ENCODE peak calls at places on chromosomes 16 and 17, in six cellular contexts. K is K562, F is A549, W is endothelial cell of umbilical vein, S is GM12878, A is HepG2. D is an unnamed sample.

GRCh38 chr16:27378871-27379580 is 22.9 kb upstream of the IL21R start:
- DNase-seq in F (no peak), A (no peak), W (no peak), K (no peak), S (no peak), D (peak)

GRCh38 chr17:76714822-76715461 is 4.2 kb upstream of the MXRA7 start:
- DNase-seq in K (no peak), W (peak), S (no peak), A (no peak), F (peak), D (peak)

GRCh38 chr16:75099738-75100615 is 16.6 kb downstream of the LDHD start:
- DNase-seq in W (peak), A (no peak), F (no peak), S (no peak), K (no peak), D (peak)

GRCh38 chr16:56277040-56277439 is 85.8 kb downstream of the GNAO1 start:
- DNase-seq in W (no peak), A (peak), K (no peak), F (peak), S (no peak), D (no peak)

GRCh38 chr17:51706098-51706497 is 445.8 kb downstream of the UTP18 start:
- DNase-seq in W (no peak), S (no peak), A (no peak), K (no peak), F (no peak), D (no peak)

GRCh38 chr16:69720822-69721430 is 5.4 kb downstream of the NQO1 start:
- DNase-seq in F (no peak), K (no peak), A (no peak), S (no peak), W (no peak), D (no peak)

GRCh38 chr17:46822388-46822921 is 4.0 kb upstream of the WNT3 start:
- DNase-seq in W (no peak), K (peak), S (no peak), A (no peak), F (no peak), D (peak)

GRCh38 chr16:2973081-2973480 is 3.9 kb downstream of the PAQR4 start:
- DNase-seq in W (no peak), S (no peak), A (no peak), F (no peak), K (no peak), D (no peak)

GRCh38 chr17:46139365-46140210 is 53.6 kb downstream of the KANSL1 start:
- DNase-seq in S (no peak), K (no peak), A (no peak), W (no peak), F (no peak), D (peak)

GRCh38 chr16:31181102-31181830 is 1.3 kb downstream of the FUS start:
- DNase-seq in W (peak), K (peak), F (no peak), S (no peak), A (no peak), D (peak)

GRCh38 chr16:69566437-69567030 is 768 bp downstream of the NFAT5 start:
- DNase-seq in F (peak), S (no peak), A (peak), W (peak), K (peak), D (peak)

GRCh38 chr17:77959216-77959925 is 868 bp downstream of the TNRC6C start:
- DNase-seq in K (peak), F (no peak), A (no peak), W (no peak), S (no peak), D (peak)

GRCh38 chr17:1683489-1683888 is 1.2 kb downstream of the PRPF8 start:
- DNase-seq in W (no peak), F (no peak), S (no peak), K (no peak), A (no peak), D (peak)

GRCh38 chr16:69417537-69418199 is 6.8 kb upstream of the CYB5B start:
- DNase-seq in W (peak), F (peak), K (no peak), S (no peak), A (peak), D (no peak)

GRCh38 chr17:48055531-48056245 is 7.5 kb downstream of the NFE2L1 start:
- DNase-seq in W (no peak), A (no peak), S (peak), K (no peak), F (peak), D (peak)

GRCh38 chr17:78780852-78781338 is 1.2 kb downstream of the CYTH1 start:
- DNase-seq in W (no peak), K (no peak), A (no peak), S (no peak), F (no peak), D (no peak)

GRCh38 chr16:85851034-85851780 is 47.8 kb upstream of the IRF8 start:
- DNase-seq in S (no peak), K (no peak), F (no peak), A (no peak), W (no peak), D (no peak)

GRCh38 chr17:8896087-8896486 is 28.6 kb upstream of the PIK3R6 start:
- DNase-seq in S (no peak), A (no peak), K (no peak), F (no peak), W (no peak), D (no peak)

GRCh38 chr16:11586375-11586855 is 304 bp downstream of the LITAF start:
- DNase-seq in W (no peak), K (no peak), F (no peak), S (no peak), A (no peak), D (no peak)

GRCh38 chr16:89984215-89984614 is 35.0 kb downstream of the DBNDD1 start:
- DNase-seq in S (no peak), W (no peak), K (no peak), A (no peak), F (no peak), D (no peak)

GRCh38 chr16:57512296-57513001 is 23.9 kb downstream of the CCDC102A start:
- DNase-seq in S (no peak), F (no peak), K (no peak), A (no peak), W (no peak), D (no peak)

GRCh38 chr16:23726710-23727109 is 13.7 kb upstream of the ERN2 start:
- DNase-seq in S (no peak), W (no peak), A (no peak), K (no peak), F (no peak), D (no peak)

GRCh38 chr17:79728908-79729471 is 1.8 kb upstream of the ENPP7 start:
- DNase-seq in K (peak), F (no peak), S (no peak), W (no peak), A (no peak), D (no peak)

GRCh38 chr17:2151634-2152033 is 96.7 kb downstream of the HIC1 start:
- DNase-seq in K (no peak), S (no peak), W (no peak), A (no peak), F (no peak), D (no peak)

GRCh38 chr17:53749178-53749577 is 73.5 kb upstream of the KIF2B start:
- DNase-seq in W (no peak), S (no peak), K (peak), F (no peak), A (no peak), D (peak)

GRCh38 chr16:90077757-90078593 is 844 bp upstream of the PRDM7 start:
- DNase-seq in K (peak), A (no peak), W (peak), S (no peak), F (peak), D (peak)

GRCh38 chr16:69097425-69097824 is 8.0 kb upstream of the HAS3 start:
- DNase-seq in W (no peak), S (no peak), A (no peak), F (no peak), K (no peak), D (no peak)

GRCh38 chr17:44940321-44940720 is 7.3 kb downstream of the KIF18B start:
- DNase-seq in K (no peak), S (no peak), W (no peak), A (peak), F (peak), D (no peak)

GRCh38 chr17:27290916-27291598 is 2.9 kb upstream of the WSB1 start:
- DNase-seq in F (no peak), S (no peak), A (peak), W (no peak), K (no peak), D (no peak)

GRCh38 chr16:88754109-88754911 is 30.7 kb downstream of the PIEZO1 start:
- DNase-seq in S (no peak), W (no peak), A (no peak), K (no peak), F (no peak), D (no peak)

GRCh38 chr17:8961861-8962260 is 3.6 kb downstream of the PIK3R5 start:
- DNase-seq in A (no peak), K (no peak), W (no peak), S (no peak), F (no peak), D (no peak)

GRCh38 chr17:38958756-38959155 is 8.4 kb downstream of the FBXO47 start:
- DNase-seq in K (no peak), W (no peak), S (no peak), F (no peak), A (no peak), D (no peak)

GRCh38 chr16:57601801-57602478 is 26.5 kb upstream of the ADGRG1 start:
- DNase-seq in W (no peak), F (no peak), S (peak), A (no peak), K (peak), D (peak)

GRCh38 chr16:20903116-20903888 is 2.7 kb downstream of the LYRM1 start:
- DNase-seq in F (no peak), S (no peak), A (no peak), K (no peak), W (peak), D (peak)

GRCh38 chr17:82696916-82697807 is 1.3 kb downstream of the RAB40B start:
- DNase-seq in F (no peak), S (no peak), W (no peak), K (no peak), A (no peak), D (no peak)

GRCh38 chr16:30875881-30876791 is 17.7 kb downstream of the BCL7C start:
- DNase-seq in A (no peak), F (no peak), S (peak), K (no peak), W (no peak), D (peak)

GRCh38 chr17:48503747-48504146 is 27.1 kb downstream of the HOXB1 start:
- DNase-seq in F (no peak), S (no peak), K (no peak), W (no peak), A (no peak), D (no peak)

GRCh38 chr16:79838860-79839259 is 238.3 kb upstream of the MAF start:
- DNase-seq in S (no peak), A (no peak), K (no peak), F (no peak), W (no peak), D (no peak)

GRCh38 chr16:30786115-30786935 is 680 bp downstream of the ZNF629 start:
- DNase-seq in F (peak), S (no peak), A (peak), W (peak), K (peak), D (peak)

DNA sequence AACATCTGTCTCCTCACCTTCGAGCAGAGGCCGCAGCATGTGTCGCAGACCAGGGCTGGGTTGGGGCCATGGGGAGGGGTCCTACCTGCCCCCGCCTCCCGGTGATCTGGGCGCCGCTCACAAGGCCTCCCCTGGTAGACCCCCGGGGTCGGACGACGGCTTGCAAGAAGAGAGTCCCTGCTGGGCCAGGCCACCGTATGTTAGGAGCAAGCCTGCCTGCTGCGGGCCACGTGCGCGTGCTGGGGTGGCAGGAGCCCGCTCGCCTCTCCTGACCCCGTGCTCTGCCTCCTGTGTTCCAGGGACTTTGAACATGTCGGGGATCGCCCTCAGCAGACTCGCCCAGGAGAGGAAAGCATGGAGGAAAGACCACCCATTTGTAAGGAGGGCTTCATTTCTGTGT is 4.3 kb downstream of the UBE2I start:
- DNase-seq in S (no peak), F (no peak), A (no peak), W (no peak), K (no peak), D (no peak)
- TF ChIP-seq POLR2A in S (peak), F (no peak), A (no peak), W (no peak), K (no peak), D (no peak)

GRCh38 chr17:75270966-75271232 is at the start of gene MIF4GD:
- DNase-seq in F (no peak), K (no peak), A (no peak), W (no peak), S (no peak), D (no peak)

GRCh38 chr17:75270218-75270965 is 639 bp downstream of the MIF4GD start:
- DNase-seq in S (no peak), W (peak), K (peak), F (peak), A (peak), D (peak)

GRCh38 chr17:75272848-75273184 is 1.8 kb upstream of the MIF4GD start:
- DNase-seq in A (no peak), F (no peak), W (no peak), S (no peak), K (peak), D (no peak)

GRCh38 chr17:75271233-75271954 is 363 bp upstream of the MIF4GD start:
- DNase-seq in K (peak), S (no peak), F (peak), A (peak), W (peak), D (peak)

GRCh38 chr17:75271955-75272847 is 1.2 kb upstream of the MIF4GD start:
- DNase-seq in A (no peak), W (no peak), F (peak), S (no peak), K (peak), D (peak)
- TF ChIP-seq MYC in A (no peak), W (no peak), F (no peak), S (no peak), K (no peak), D (no peak)

GRCh38 chr17:32876414-32877163 is at the start of gene MYO1D:
- DNase-seq in S (no peak), K (peak), A (peak), F (peak), W (no peak), D (no peak)
- TF ChIP-seq POLR2A in S (peak), K (no peak), A (peak), F (peak), W (peak), D (peak)

DNA sequence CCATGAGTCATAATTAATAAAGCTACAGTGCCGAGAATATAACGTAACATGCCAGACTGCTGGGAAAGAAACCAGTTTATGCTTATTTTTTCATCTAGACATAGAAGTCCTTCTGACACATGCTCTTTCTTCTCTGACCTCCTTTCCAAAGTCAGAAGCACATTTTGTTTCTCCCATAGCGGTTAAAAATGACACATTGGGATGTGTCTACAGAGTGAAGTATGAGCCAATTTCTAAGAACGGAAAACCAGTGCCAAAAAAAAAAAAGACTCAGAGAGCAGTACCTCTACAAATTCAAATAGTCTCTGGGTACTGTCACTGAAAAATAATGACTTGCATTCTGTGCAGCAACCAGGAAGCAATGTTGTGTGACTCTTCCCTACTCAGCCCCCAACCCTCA is 145.4 kb upstream of the PMFBP1 start:
- DNase-seq in A (no peak), K (no peak), W (no peak), S (no peak), F (no peak), D (no peak)
- TF ChIP-seq MYC in A (no peak), K (no peak), W (no peak), S (no peak), F (no peak), D (no peak)

DNA sequence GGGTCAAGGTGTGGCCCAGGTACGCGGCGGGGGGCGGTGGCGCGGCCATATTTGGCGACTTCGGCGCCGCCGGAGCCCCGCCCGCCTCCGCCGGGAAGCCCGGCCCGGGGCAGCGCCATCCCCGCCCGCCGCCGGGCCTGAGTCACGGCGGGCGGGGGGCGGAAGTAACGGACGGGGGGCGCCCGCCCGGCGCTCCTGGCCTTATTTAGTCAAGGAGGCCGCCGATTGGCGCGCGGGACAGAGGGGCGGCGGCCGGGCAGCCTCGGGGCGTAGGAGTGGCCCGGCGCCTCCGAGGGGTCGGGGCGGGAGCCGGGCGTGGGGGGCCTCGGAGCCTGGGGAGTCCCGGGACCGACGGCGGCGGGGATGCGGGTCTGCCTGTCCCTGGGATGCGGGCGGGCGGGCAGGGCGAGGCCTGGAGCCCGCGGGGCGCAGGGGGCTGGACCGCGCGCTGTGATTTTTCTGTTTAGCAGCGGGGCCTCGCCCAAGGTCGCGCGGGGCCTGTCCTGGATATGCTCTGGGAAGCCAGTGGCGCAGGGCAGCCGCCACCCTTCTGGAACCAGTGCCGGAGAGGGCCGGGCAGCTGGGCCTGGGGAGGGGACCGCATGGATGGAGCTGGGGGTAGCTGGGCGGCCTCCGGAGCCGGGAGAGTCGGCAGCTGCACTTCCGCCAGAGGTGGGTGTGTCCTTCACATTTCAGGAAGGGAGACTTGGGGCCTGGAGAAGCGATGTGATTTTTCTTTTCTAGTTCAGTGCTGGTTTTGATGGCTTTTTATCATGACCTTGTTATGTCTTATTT is 2.3 kb upstream of the ACTG1 start:
- DNase-seq in W (peak), A (peak), F (peak), S (no peak), K (peak), D (peak)
- TF ChIP-seq POLR2A in W (peak), A (no peak), F (peak), S (peak), K (no peak), D (peak)

DNA sequence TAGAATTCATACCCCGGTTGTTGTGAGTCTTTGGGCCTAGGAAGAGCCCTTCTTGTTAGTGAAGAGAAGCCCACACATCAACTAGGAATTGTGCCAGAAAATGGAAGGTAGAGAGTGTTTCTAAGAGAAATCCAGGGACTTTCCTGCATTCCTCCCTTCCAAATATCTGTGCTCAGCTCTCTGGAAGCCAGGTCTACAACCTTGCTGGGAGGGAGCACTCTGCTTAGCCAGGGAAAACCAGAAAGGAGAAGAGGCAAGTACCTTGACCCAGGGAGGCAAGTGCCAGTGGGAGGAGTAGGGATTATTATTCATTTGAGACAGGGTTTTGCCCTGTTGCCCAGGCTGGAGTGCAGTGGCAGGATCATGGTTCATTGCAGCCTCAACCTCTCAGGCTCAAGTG is 48.4 kb upstream of the TAC4 start:
- DNase-seq in F (no peak), A (no peak), K (no peak), S (no peak), W (no peak), D (no peak)
- TF ChIP-seq MYC in F (no peak), A (no peak), K (no peak), S (no peak), W (no peak), D (no peak)

DNA sequence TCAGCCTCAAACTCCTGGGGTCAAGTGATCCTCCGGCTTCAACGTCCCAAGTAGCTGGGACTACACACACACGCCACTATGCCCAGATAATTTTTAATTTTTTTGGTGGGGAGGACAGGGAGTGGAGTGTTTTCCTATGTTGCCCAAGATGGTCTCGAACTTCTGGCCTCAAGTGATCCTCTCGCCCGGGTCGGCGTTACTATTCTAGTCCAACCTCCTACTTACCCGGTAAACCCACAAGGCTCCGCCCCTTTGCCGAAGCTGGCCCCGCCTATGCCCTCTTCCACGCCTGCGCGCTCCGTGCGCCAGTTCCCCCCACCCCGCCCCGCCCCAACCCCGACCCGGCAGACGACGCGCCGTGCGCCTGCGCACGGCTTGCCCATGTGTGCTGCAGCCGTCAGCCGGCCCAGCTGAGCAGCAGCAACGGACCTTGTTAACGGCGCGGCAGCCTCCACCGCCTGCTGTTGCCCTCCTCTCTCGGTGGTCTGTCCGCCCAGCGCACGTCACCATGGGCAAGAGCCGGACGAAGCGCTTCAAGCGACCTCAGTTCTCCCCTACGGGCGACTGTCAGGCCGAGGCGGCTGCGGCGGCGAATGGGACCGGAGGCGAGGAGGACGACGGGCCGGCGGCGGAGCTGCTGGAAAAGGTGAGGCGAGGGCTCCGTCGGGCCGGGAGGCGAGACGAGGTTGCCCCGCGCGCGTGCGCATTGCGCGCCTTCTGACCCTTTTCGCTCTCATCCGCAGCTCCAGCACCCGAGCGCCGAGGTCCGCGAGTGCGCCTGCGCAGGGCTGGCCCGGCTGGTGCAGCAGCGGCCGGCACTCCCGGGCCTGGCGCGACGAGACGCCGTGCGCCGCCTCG is at the start of gene HEATR3:
- DNase-seq in W (peak), A (peak), S (peak), F (peak), K (peak), D (peak)
- TF ChIP-seq POLR2A in W (peak), A (peak), S (peak), F (peak), K (peak), D (peak)

D was measured in NB4.